ENCODE peak calls at places on chromosomes 7 and 10, in four cellular contexts. N, B, E and L are unnamed samples.

GRCh38 chr10:17353568-17353967 is 100.8 kb downstream of the ST8SIA6 start:
- DNase-seq in B (no peak), E (no peak), N (no peak), L (no peak)

GRCh38 chr7:11373546-11374142 is 400.0 kb downstream of the PHF14 start:
- DNase-seq in N (peak), E (no peak), B (no peak), L (no peak)

GRCh38 chr10:3763035-3763456 is 22.0 kb downstream of the KLF6 start:
- DNase-seq in E (no peak), B (no peak), N (no peak), L (no peak)

GRCh38 chr10:25125151-25125550 is 49.6 kb upstream of the GPR158 start:
- DNase-seq in B (no peak), N (peak), E (no peak), L (no peak)

GRCh38 chr7:27150568-27151340 is 1.6 kb downstream of the HOXA3 start:
- DNase-seq in E (peak), N (peak), B (peak), L (no peak)

GRCh38 chr7:45889367-45890067 is 1.2 kb downstream of the IGFBP1 start:
- DNase-seq in E (no peak), N (no peak), B (no peak), L (no peak)

GRCh38 chr7:6367701-6368211 is 80.0 kb downstream of the DAGLB start:
- DNase-seq in B (peak), N (no peak), E (no peak), L (no peak)

GRCh38 chr7:45890902-45891461 is 2.7 kb downstream of the IGFBP1 start:
- DNase-seq in B (no peak), E (no peak), N (peak), L (no peak)

GRCh38 chr10:62582804-62583208 is 208.6 kb downstream of the ZNF365 start:
- DNase-seq in E (no peak), B (no peak), N (no peak), L (peak)

GRCh38 chr10:91210435-91210834 is 10.0 kb upstream of the PCGF5 start:
- DNase-seq in B (peak), N (peak), E (no peak), L (no peak)

GRCh38 chr7:158266817-158267736 is 320.5 kb downstream of the PTPRN2 start:
- DNase-seq in B (peak), E (no peak), N (no peak), L (no peak)

GRCh38 chr10:58508316-58508715 is 4.4 kb upstream of the BICC1 start:
- DNase-seq in E (no peak), N (no peak), B (no peak), L (no peak)

GRCh38 chr7:123552641-123553040 is 5.0 kb downstream of the NDUFA5 start:
- DNase-seq in E (no peak), N (no peak), B (no peak), L (no peak)

GRCh38 chr10:88473989-88474883 is 108.9 kb downstream of the RNLS start:
- DNase-seq in N (peak), E (no peak), B (no peak), L (no peak)

GRCh38 chr7:4683884-4684565 is 1.9 kb downstream of the FOXK1 start:
- DNase-seq in N (peak), E (peak), B (peak), L (peak)

GRCh38 chr7:2722591-2722990 is 34.6 kb downstream of the AMZ1 start:
- DNase-seq in N (no peak), E (no peak), B (peak), L (no peak)

GRCh38 chr7:108246227-108246837 is 116.2 kb upstream of the LAMB4 start:
- DNase-seq in B (no peak), N (no peak), E (no peak), L (no peak)

GRCh38 chr7:83271212-83272099 is 108.8 kb upstream of the PCLO start:
- DNase-seq in E (no peak), N (peak), B (no peak), L (no peak)

GRCh38 chr10:81514811-81515210 is 360.2 kb upstream of the NRG3 start:
- DNase-seq in E (no peak), B (no peak), N (no peak), L (no peak)

GRCh38 chr7:127486654-127487053 is 94.1 kb upstream of the ZNF800 start:
- DNase-seq in B (no peak), E (no peak), N (no peak), L (no peak)